ENCODE peak calls at places on chromosomes 13 and 19, in four cellular contexts. C is colonic mucosa, J is H1, I is lung. E is an unnamed sample. For H3K27me3, the result is how much of the 10 kb centered on the place peaks cover.

GRCh38 chr19:38596057-38596981 is 21.4 kb downstream of the MAP4K1 start:
- DNase-seq in J (peak), I (peak), C (peak), E (no peak)

GRCh38 chr13:93708323-93709075 is 481.9 kb downstream of the GPC6 start:
- DNase-seq in I (no peak), C (no peak), J (no peak), E (no peak)

GRCh38 chr13:26022538-26023292 is 29.1 kb downstream of the SHISA2 start:
- DNase-seq in J (peak), I (peak), C (no peak), E (peak)

GRCh38 chr19:35592226-35592625 is 6.3 kb downstream of the PMIS2 start:
- DNase-seq in C (no peak), I (no peak), J (peak), E (no peak)

GRCh38 chr13:93758575-93758974 is 532.0 kb downstream of the GPC6 start:
- DNase-seq in I (no peak), J (no peak), C (no peak), E (no peak)

GRCh38 chr13:31054632-31055031 is 107.1 kb downstream of the HSPH1 start:
- DNase-seq in I (no peak), C (no peak), J (no peak), E (no peak)

GRCh38 chr13:45372189-45373115 is 31.5 kb upstream of the TPT1 start:
- DNase-seq in I (no peak), C (no peak), J (no peak), E (no peak)

GRCh38 chr13:25652764-25653163 is 281.0 kb downstream of the ATP8A2 start:
- DNase-seq in C (no peak), J (no peak), I (no peak), E (no peak)

GRCh38 chr19:33660426-33661160 is 38.8 kb downstream of the CHST8 start:
- DNase-seq in J (no peak), C (no peak), I (no peak), E (no peak)

GRCh38 chr13:30395192-30396158 is 26.8 kb upstream of the UBE2L5 start:
- DNase-seq in C (peak), I (peak), J (peak), E (peak)

GRCh38 chr19:10091892-10092641 is 6.0 kb downstream of the SHFL start:
- DNase-seq in C (no peak), I (no peak), J (no peak), E (no peak)

GRCh38 chr13:49502954-49503353 is 7.2 kb downstream of the PHF11 start:
- DNase-seq in J (no peak), C (no peak), I (no peak), E (no peak)

GRCh38 chr13:33721719-33722118 is 96.2 kb upstream of the RFC3 start:
- DNase-seq in C (no peak), I (no peak), J (no peak), E (no peak)

GRCh38 chr13:54232700-54233099 is 1204.1 kb downstream of the OLFM4 start:
- DNase-seq in J (no peak), C (no peak), I (no peak), E (no peak)

GRCh38 chr19:21321996-21322395 is 7.2 kb downstream of the ZNF708 start:
- DNase-seq in J (no peak), I (no peak), C (no peak), E (no peak)

GRCh38 chr19:49398931-49399330 is 10.9 kb downstream of the KASH5 start:
- DNase-seq in C (no peak), J (no peak), I (no peak), E (no peak)

GRCh38 chr19:42246143-42246868 is 3.9 kb upstream of the GSK3A start:
- DNase-seq in I (peak), C (peak), J (peak), E (peak)

GRCh38 chr19:50328257-50329145 is 676 bp downstream of the KCNC3 start:
- DNase-seq in I (no peak), C (no peak), J (peak), E (no peak)

GRCh38 chr19:5804516-5805464 is at the start of gene NRTN:
- DNase-seq in I (no peak), C (peak), J (peak), E (no peak)

GRCh38 chr13:21670006-21670882 is 629 bp upstream of the FGF9 start:
- DNase-seq in C (peak), I (no peak), J (no peak), E (peak)

GRCh38 chr13:94182185-94182761 is 297.2 kb downstream of the DCT start:
- DNase-seq in J (no peak), C (no peak), I (no peak), E (no peak)

GRCh38 chr13:51146667-51147066 is 35.6 kb upstream of the C13orf42 start:
- DNase-seq in C (no peak), J (no peak), I (no peak), E (no peak)
- H3K27ac ChIP-seq in C (no peak), J (no peak), I (no peak), E (no peak)

GRCh38 chr19:4304509-4305252 is at the start of gene FSD1:
- DNase-seq in I (no peak), C (no peak), J (peak), E (no peak)
- H3K4me3 ChIP-seq in I (no peak), C (peak), J (peak), E (peak)

GRCh38 chr19:45597425-45598111 is 4.4 kb downstream of the GPR4 start:
- DNase-seq in C (no peak), J (peak), I (no peak), E (no peak)
- H3K27me3 ChIP-seq in C (under half), J (under half), I (under half), E (half or more)

DNA sequence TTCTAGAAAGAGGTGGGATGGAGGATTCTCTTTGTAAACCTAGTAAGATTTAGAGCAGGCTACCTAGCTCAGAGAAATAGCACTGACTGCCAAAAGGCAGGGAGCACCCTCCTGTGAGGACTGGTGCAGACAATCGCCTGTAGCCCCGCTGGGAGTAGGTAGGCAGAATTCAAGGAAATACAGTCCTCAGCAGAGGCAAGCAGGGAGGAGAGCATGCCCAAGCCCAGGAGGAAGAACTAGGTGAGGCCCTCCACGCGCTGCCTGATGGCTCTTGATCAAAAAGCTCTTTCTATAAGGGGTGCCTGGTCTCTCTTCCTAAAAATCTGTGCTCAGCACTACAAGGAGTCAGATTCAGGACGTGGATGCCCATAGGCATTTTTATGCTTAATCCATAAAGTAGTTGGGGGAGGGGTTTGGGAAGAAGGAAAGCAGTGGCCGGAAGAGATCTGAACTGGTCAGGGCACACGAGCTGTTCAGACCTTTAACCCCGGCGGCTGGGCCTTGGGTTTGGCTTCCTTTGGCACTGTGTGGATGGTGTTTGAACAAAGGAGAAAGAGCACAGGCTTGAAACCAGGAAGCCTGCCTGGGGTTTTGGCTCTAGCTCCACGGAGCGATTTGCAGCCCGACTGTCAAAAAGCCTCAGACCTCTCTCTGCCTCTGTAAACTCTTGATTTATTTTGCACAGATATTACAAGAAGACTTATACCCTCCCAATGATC is 320.6 kb downstream of the FOXO1 start:
- DNase-seq in C (peak), I (no peak), J (peak), E (no peak)
- H3K27ac ChIP-seq in C (no peak), I (no peak), J (no peak), E (peak)

DNA sequence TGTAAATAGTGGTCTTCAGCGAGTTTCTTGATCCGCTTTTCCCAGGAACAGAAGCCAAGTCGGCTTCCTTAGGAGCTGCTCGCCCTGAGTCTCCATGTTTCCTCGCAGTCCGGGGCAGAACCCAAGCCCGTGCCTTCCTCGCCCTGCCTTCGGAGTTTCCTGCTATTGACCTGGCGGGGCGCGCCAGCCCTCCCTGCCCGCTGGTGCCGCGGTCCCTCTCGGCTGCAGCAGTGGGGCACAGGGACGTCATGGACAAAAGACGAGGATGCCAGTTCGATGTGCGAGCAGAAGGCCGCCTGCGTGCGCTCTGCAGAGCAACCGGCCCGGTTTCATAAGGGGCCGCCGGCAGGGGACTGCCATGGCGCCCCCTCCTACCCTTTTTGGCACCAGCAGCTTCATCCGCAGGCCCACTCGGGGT is 156.6 kb downstream of the TM9SF2 start:
- DNase-seq in I (no peak), C (peak), J (peak), E (peak)
- H3K4me3 ChIP-seq in I (peak), C (peak), J (peak), E (peak)

GRCh38 chr19:3868770-3869456 is at the start of gene ZFR2:
- DNase-seq in C (no peak), I (no peak), J (peak), E (no peak)
- H3K27me3 ChIP-seq in C (under half), I (under half), J (under half), E (half or more)

DNA sequence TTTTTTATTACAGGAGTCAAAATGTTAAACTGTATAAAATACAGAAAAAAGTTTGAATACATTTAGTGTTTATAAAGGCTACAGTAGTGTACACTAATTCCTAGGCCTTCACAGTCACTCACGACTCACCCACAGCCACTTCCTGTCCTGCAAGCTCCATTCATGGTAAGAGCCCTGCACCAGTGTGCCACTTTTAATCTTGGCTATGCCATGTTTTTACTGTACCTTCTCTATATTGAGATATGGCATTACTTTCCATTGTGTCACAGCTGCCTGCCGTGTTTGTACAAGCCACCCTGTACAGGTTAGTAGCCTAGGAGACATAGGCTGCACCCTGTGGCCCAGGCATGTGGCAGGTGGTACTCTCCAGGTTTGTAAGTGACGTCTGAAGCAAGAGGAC is 32.1 kb downstream of the C1QTNF9 start:
- DNase-seq in C (no peak), J (no peak), I (no peak), E (no peak)
- H3K27ac ChIP-seq in C (no peak), J (no peak), I (no peak), E (no peak)

GRCh38 chr13:112117258-112117954 is 50.5 kb downstream of the SOX1 start:
- DNase-seq in C (no peak), J (no peak), I (no peak), E (no peak)

GRCh38 chr13:112113851-112114250 is 46.9 kb downstream of the SOX1 start:
- DNase-seq in I (no peak), C (no peak), J (no peak), E (no peak)

GRCh38 chr13:112116187-112116950 is 49.4 kb downstream of the SOX1 start:
- DNase-seq in I (no peak), J (no peak), C (no peak), E (no peak)

GRCh38 chr13:112114391-112114790 is 47.4 kb downstream of the SOX1 start:
- DNase-seq in C (no peak), I (no peak), J (no peak), E (no peak)

GRCh38 chr13:112115403-112116091 is 48.6 kb downstream of the SOX1 start:
- DNase-seq in C (no peak), I (no peak), J (no peak), E (no peak)
- H3K4me3 ChIP-seq in C (no peak), I (no peak), J (no peak), E (no peak)

GRCh38 chr19:45969676-45970075 is 4.0 kb downstream of the NOVA2 start:
- DNase-seq in J (no peak), C (no peak), I (no peak), E (no peak)
- H3K27me3 ChIP-seq in J (under half), C (under half), I (under half), E (half or more)

GRCh38 chr19:1237754-1238372 is at the start of gene CBARP:
- DNase-seq in C (no peak), J (peak), I (no peak), E (peak)
- H3K27ac ChIP-seq in C (no peak), J (no peak), I (no peak), E (peak)